ENCODE peak calls at places on chromosomes 1 and 21, in four cellular contexts. One of them, this sample, is unnamed.
A peak's percentile ranks its signal among the peaks of the same experiment; 100 is the strongest.

GRCh38 chr1:26941311-26941710 is 19.0 kb downstream of the KDF1 start:
- DNase-seq in GM13976: no peak
- DNase-seq in progenitor cell of endocrine pancreas: no peak
- DNase-seq in cardiac muscle cell: no peak
- DNase-seq in this sample: no peak

GRCh38 chr21:35779690-35780570 is 280.4 kb downstream of the SETD4 start:
- DNase-seq in progenitor cell of endocrine pancreas: no peak
- DNase-seq in GM13976: no peak
- DNase-seq in cardiac muscle cell: peak; percentile 38
- DNase-seq in this sample: no peak

GRCh38 chr1:244224487-244225430 is 173.7 kb downstream of the ZBTB18 start:
- DNase-seq in GM13976: no peak
- DNase-seq in cardiac muscle cell: peak; percentile 76
- DNase-seq in progenitor cell of endocrine pancreas: no peak
- DNase-seq in this sample: no peak

GRCh38 chr1:151199860-151200581 is 1.7 kb downstream of the PIP5K1A start:
- DNase-seq in cardiac muscle cell: peak; percentile 90
- DNase-seq in progenitor cell of endocrine pancreas: no peak
- DNase-seq in GM13976: no peak
- DNase-seq in this sample: no peak

GRCh38 chr1:227316941-227317540 is 1.3 kb downstream of the CDC42BPA start:
- DNase-seq in cardiac muscle cell: peak; percentile 44
- DNase-seq in GM13976: no peak
- DNase-seq in progenitor cell of endocrine pancreas: no peak
- DNase-seq in this sample: no peak

GRCh38 chr1:172980456-172980855 is 70.3 kb downstream of the TNFSF18 start:
- DNase-seq in progenitor cell of endocrine pancreas: no peak
- DNase-seq in cardiac muscle cell: peak; percentile 36
- DNase-seq in GM13976: no peak
- DNase-seq in this sample: no peak

GRCh38 chr1:205570796-205571537 is 60.8 kb downstream of the ELK4 start:
- DNase-seq in progenitor cell of endocrine pancreas: no peak
- DNase-seq in cardiac muscle cell: no peak
- DNase-seq in GM13976: peak; percentile 9
- DNase-seq in this sample: no peak

GRCh38 chr1:153248480-153248879 is 11.0 kb upstream of the LORICRIN start:
- DNase-seq in progenitor cell of endocrine pancreas: no peak
- DNase-seq in GM13976: no peak
- DNase-seq in cardiac muscle cell: no peak
- DNase-seq in this sample: no peak

GRCh38 chr21:45123440-45123839 is 49.1 kb downstream of the ADARB1 start:
- DNase-seq in GM13976: no peak
- DNase-seq in progenitor cell of endocrine pancreas: no peak
- DNase-seq in cardiac muscle cell: no peak
- DNase-seq in this sample: no peak

GRCh38 chr1:33094971-33095604 is 14.1 kb downstream of the AZIN2 start:
- DNase-seq in progenitor cell of endocrine pancreas: peak; percentile 63
- DNase-seq in GM13976: no peak
- DNase-seq in cardiac muscle cell: peak; percentile 83
- DNase-seq in this sample: no peak

GRCh38 chr1:201596101-201596868 is 57.4 kb downstream of the NAV1 start:
- DNase-seq in cardiac muscle cell: no peak
- DNase-seq in GM13976: no peak
- DNase-seq in progenitor cell of endocrine pancreas: no peak
- DNase-seq in this sample: no peak

GRCh38 chr1:183315987-183316758 is 102.0 kb downstream of the NMNAT2 start:
- DNase-seq in GM13976: no peak
- DNase-seq in cardiac muscle cell: no peak
- DNase-seq in progenitor cell of endocrine pancreas: no peak
- DNase-seq in this sample: no peak

GRCh38 chr1:169707917-169708604 is 3.4 kb downstream of the SELL start:
- DNase-seq in progenitor cell of endocrine pancreas: no peak
- DNase-seq in cardiac muscle cell: no peak
- DNase-seq in GM13976: no peak
- DNase-seq in this sample: no peak

GRCh38 chr1:211511947-211512346 is 20.0 kb upstream of the RD3 start:
- DNase-seq in cardiac muscle cell: peak; percentile 38
- DNase-seq in GM13976: no peak
- DNase-seq in progenitor cell of endocrine pancreas: no peak
- DNase-seq in this sample: no peak

GRCh38 chr1:41102208-41102607 is 80.7 kb upstream of the SLFNL1 start:
- DNase-seq in cardiac muscle cell: peak; percentile 98
- DNase-seq in GM13976: no peak
- DNase-seq in progenitor cell of endocrine pancreas: no peak
- DNase-seq in this sample: no peak

GRCh38 chr1:117674521-117675400 is 68.9 kb downstream of the TENT5C start:
- DNase-seq in progenitor cell of endocrine pancreas: no peak
- DNase-seq in cardiac muscle cell: peak; percentile 76
- DNase-seq in GM13976: peak; percentile 76
- DNase-seq in this sample: no peak
- TF ChIP-seq CTCF in progenitor cell of endocrine pancreas: no peak
- TF ChIP-seq CTCF in cardiac muscle cell: peak; percentile 68
- TF ChIP-seq CTCF in GM13976: peak; percentile 43
- TF ChIP-seq CTCF in this sample: peak; percentile 73

GRCh38 chr1:156682166-156682890 is 5.1 kb upstream of the NES start:
- DNase-seq in GM13976: no peak
- DNase-seq in cardiac muscle cell: no peak
- DNase-seq in progenitor cell of endocrine pancreas: no peak
- DNase-seq in this sample: no peak
- TF ChIP-seq CTCF in GM13976: no peak
- TF ChIP-seq CTCF in cardiac muscle cell: no peak
- TF ChIP-seq CTCF in progenitor cell of endocrine pancreas: peak; percentile 23
- TF ChIP-seq CTCF in this sample: no peak

DNA sequence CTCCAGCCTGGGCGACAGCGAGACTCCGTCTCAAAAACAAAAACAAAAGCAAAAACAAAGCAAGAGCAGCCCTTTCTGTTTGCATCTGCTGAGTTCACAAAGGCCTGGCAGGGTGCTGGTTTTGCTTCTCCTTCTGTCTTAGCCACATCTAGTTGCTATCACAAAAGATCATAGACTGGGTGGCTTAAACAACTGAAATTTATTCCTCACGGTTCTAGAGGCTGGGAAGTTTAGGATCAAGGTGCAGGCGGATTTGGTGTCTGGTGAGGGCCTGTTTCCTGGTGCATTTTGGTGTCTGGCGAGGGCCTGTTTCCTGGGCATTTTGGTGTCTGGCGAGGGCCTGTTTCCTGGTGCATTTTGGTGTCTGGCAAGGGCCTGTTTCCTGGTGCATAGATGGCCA is 471.3 kb downstream of the CAMTA1 start:
- DNase-seq in GM13976: no peak
- DNase-seq in progenitor cell of endocrine pancreas: no peak
- DNase-seq in cardiac muscle cell: no peak
- DNase-seq in this sample: no peak
- TF ChIP-seq CTCF in GM13976: no peak
- TF ChIP-seq CTCF in progenitor cell of endocrine pancreas: no peak
- TF ChIP-seq CTCF in cardiac muscle cell: no peak
- TF ChIP-seq CTCF in this sample: no peak

GRCh38 chr21:46326110-46326703 is 2.3 kb downstream of the PCNT start:
- DNase-seq in cardiac muscle cell: no peak
- DNase-seq in GM13976: peak; percentile 24
- DNase-seq in progenitor cell of endocrine pancreas: no peak
- DNase-seq in this sample: no peak

GRCh38 chr21:46323710-46324389 is at the start of the genes C21orf58 and PCNT:
- DNase-seq in GM13976: peak; percentile 98
- DNase-seq in cardiac muscle cell: peak; percentile 99
- DNase-seq in progenitor cell of endocrine pancreas: peak; percentile 95
- DNase-seq in this sample: peak; percentile 99

GRCh38 chr21:46325073-46325912 is 1.3 kb downstream of the PCNT start:
- DNase-seq in GM13976: peak; percentile 63
- DNase-seq in cardiac muscle cell: peak; percentile 62
- DNase-seq in progenitor cell of endocrine pancreas: peak; percentile 30
- DNase-seq in this sample: peak; percentile 27

GRCh38 chr21:46323227-46323709 is 402 bp downstream of the C21orf58 start:
- DNase-seq in progenitor cell of endocrine pancreas: no peak
- DNase-seq in cardiac muscle cell: no peak
- DNase-seq in GM13976: no peak
- DNase-seq in this sample: no peak

GRCh38 chr21:46324390-46325072 is 575 bp downstream of the PCNT start:
- DNase-seq in cardiac muscle cell: peak; percentile 91
- DNase-seq in GM13976: peak; percentile 96
- DNase-seq in progenitor cell of endocrine pancreas: peak; percentile 75
- DNase-seq in this sample: peak; percentile 90
- TF ChIP-seq CTCF in cardiac muscle cell: peak; percentile 14
- TF ChIP-seq CTCF in GM13976: no peak
- TF ChIP-seq CTCF in progenitor cell of endocrine pancreas: no peak
- TF ChIP-seq CTCF in this sample: no peak

DNA sequence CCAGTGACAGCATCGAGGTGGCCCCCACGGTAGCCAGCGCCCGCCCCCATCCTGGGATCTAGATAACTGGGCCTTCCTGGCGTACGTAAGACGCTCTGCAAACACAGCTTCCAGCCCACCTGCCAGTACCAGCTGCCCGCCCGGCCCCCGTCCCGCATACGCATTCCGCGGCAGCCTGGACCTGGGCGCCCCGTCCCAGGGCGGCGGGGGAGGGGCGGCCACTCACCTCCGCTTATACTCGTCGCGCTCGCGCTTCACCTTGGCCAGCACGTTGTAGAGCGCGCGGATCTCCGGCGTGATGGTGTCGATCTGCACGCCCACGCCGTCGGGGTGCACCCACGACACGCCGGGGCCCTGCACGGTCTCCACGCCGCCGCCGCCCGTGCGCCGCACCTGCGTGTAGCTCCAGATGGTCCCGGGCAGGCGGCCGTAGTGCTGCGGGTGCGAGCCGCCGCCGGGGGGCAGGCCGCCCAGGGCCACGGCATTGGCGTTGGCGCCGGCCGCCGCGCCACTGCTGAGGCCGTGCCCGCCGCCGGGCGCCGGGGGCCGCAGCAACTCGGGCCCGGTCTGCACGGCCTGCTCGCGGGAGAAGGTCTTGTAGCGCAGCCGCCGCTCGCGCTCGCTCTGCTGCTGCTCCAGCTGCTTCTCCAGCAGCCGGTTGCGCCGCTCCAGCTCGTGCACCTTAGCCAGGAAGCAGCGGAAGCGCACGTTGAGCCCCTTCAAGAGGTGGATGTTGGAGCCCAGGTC is 861 bp downstream of the IFFO2 start:
- DNase-seq in cardiac muscle cell: peak; percentile 59
- DNase-seq in progenitor cell of endocrine pancreas: peak; percentile 53
- DNase-seq in GM13976: peak; percentile 57
- DNase-seq in this sample: peak; percentile 48
- TF ChIP-seq CTCF in cardiac muscle cell: no peak
- TF ChIP-seq CTCF in progenitor cell of endocrine pancreas: peak; percentile 26
- TF ChIP-seq CTCF in GM13976: peak; percentile 51
- TF ChIP-seq CTCF in this sample: no peak

DNA sequence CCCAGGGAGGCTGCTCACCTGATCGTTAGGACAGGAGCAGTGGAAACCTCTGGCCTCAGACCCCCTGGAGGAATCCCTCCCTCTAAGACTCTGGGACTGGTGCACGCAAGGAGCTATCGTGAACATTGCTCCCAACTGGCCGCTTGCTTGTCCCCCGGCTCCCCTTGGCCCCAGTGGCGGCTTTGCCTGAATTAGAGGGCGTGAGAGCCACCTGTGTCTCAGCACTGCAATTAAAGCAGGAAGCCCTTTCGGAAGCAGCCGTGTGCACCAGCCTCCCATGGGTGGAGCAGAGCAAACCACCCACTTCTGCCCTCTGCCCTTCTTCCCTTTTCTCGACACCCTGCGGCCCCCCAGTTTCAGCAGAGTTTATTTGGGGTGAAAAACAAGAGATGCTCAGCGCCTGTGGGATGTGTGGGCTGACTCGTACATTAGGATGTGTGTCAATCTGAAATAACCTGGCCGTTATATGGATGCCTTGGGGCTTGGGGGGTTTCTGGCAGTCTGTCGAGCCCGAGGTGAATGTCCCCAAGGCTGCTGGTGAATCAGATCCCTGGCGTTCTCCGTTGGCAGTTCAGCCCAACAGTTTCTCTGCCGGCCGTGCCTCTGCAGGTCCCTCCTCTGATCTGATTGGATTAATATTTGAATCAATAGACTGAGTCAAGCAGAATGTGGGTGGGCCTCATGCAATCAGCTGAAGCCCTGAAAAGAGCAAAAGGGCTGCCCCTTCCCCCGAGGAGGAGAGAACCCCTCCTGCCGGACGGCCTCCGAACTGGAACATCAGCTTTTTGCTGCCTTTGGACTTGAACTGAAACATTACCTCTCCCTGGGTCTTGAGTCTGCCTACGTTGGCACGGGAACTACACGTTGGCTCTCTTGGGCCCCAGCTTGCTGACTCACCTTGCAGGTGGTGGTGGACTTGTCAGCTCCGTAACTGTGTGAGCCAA is 7.3 kb upstream of the UMODL1 start:
- DNase-seq in cardiac muscle cell: no peak
- DNase-seq in GM13976: peak; percentile 61
- DNase-seq in progenitor cell of endocrine pancreas: no peak
- DNase-seq in this sample: no peak
- TF ChIP-seq CTCF in cardiac muscle cell: no peak
- TF ChIP-seq CTCF in GM13976: no peak
- TF ChIP-seq CTCF in progenitor cell of endocrine pancreas: peak; percentile 25
- TF ChIP-seq CTCF in this sample: no peak

GRCh38 chr1:116038679-116039078 is 62.4 kb downstream of the SLC22A15 start:
- DNase-seq in progenitor cell of endocrine pancreas: no peak
- DNase-seq in GM13976: no peak
- DNase-seq in cardiac muscle cell: no peak
- DNase-seq in this sample: no peak
- TF ChIP-seq CTCF in progenitor cell of endocrine pancreas: no peak
- TF ChIP-seq CTCF in GM13976: no peak
- TF ChIP-seq CTCF in cardiac muscle cell: no peak
- TF ChIP-seq CTCF in this sample: no peak

GRCh38 chr1:93732514-93732913 is 50.9 kb upstream of the BCAR3 start:
- DNase-seq in cardiac muscle cell: no peak
- DNase-seq in GM13976: no peak
- DNase-seq in progenitor cell of endocrine pancreas: no peak
- DNase-seq in this sample: no peak
- TF ChIP-seq CTCF in cardiac muscle cell: peak; percentile 29
- TF ChIP-seq CTCF in GM13976: no peak
- TF ChIP-seq CTCF in progenitor cell of endocrine pancreas: peak; percentile 42
- TF ChIP-seq CTCF in this sample: no peak

DNA sequence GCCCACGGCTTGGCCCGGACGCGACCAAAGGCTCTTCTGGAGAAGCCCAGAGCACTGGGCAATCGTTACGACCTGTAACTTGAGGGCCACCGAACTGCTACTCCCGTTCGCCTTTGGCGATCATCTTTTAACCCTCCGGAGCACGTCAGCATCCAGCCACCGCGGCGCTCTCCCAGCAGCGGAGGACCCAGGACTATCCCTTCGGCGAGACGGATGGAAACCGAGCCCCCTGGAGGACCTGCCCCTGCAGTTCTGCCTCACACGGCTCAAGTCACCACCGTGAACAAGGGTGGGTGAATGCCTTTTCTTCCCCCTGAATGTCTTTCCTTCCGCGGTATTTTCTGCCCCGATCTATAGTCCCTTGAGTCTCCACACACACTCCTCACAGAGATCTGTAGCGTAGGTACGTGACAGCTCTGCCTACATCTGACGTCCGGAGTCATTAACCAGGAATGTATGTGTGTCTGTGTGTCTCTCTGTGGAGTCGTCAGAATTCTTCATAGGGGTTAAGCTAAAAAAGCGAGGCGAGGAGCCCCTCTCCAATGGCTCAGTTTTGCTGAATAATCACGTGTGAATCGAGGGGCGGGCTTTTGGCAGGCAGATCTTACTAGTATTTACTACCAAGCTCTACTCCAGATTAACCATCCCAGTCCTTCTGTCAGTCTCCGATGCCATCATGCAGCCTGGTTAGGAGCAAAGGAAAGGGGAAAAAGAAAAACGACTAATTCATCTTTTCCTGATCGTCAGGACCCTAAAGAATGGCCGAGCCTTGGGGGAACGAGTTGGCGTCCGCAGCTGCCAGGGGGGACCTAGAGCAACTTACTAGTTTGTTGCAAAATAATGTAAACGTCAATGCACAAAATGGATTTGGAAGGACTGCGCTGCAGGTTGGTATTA is at the start of gene CDKN2C:
- DNase-seq in progenitor cell of endocrine pancreas: peak; percentile 22
- DNase-seq in cardiac muscle cell: peak; percentile 87
- DNase-seq in GM13976: peak; percentile 53
- DNase-seq in this sample: peak; percentile 45
- TF ChIP-seq CTCF in progenitor cell of endocrine pancreas: no peak
- TF ChIP-seq CTCF in cardiac muscle cell: peak; percentile 7
- TF ChIP-seq CTCF in GM13976: no peak
- TF ChIP-seq CTCF in this sample: no peak